ENCODE peak calls at places on chromosomes 4 and X, in five cellular contexts. G is uterus, V is IMR-90, U is transverse colon, I is H1. S is an unnamed sample. For H3K27me3, the result is how much of the 10 kb centered on the place peaks cover.

GRCh38 chr4:54228064-54228527 is 997 bp upstream of the PDGFRA start:
- DNase-seq in G (peak), V (peak), U (peak), I (peak), S (peak)

GRCh38 chr4:90069151-90069550 is 58.0 kb upstream of the CCSER1 start:
- DNase-seq in G (no peak), V (peak), U (no peak), I (no peak), S (no peak)

GRCh38 chr4:8849266-8850073 is 22.2 kb downstream of the HMX1 start:
- DNase-seq in G (no peak), V (no peak), U (no peak), I (peak), S (no peak)

GRCh38 chr4:78624048-78624447 is 72.5 kb downstream of the ANXA3 start:
- DNase-seq in G (no peak), V (no peak), U (no peak), I (no peak), S (no peak)

GRCh38 chr4:26858035-26858918 is 2.4 kb upstream of the STIM2 start:
- DNase-seq in G (no peak), V (no peak), U (no peak), I (no peak), S (no peak)

GRCh38 chr4:149791836-149792235 is 23.8 kb downstream of the IQCM start:
- DNase-seq in G (no peak), V (peak), U (no peak), I (no peak), S (no peak)

GRCh38 chr4:72375050-72375736 is 193.8 kb downstream of the ADAMTS3 start:
- DNase-seq in G (no peak), V (peak), U (no peak), I (no peak), S (no peak)

GRCh38 chr4:133618963-133619362 is 469.9 kb downstream of the PCDH10 start:
- DNase-seq in G (no peak), V (no peak), U (no peak), I (no peak), S (no peak)

GRCh38 chrX:30865612-30866011 is 23.4 kb downstream of the TAB3 start:
- DNase-seq in G (no peak), V (no peak), U (no peak), I (no peak), S (no peak)

GRCh38 chr4:133186210-133186609 is 37.1 kb downstream of the PCDH10 start:
- DNase-seq in G (no peak), V (peak), U (no peak), I (no peak), S (no peak)

GRCh38 chr4:80202784-80203553 is 5.7 kb downstream of the PRDM8 start:
- DNase-seq in G (no peak), V (peak), U (peak), I (peak), S (no peak)
- H3K27ac ChIP-seq in G (peak), V (peak), U (peak), I (no peak), S (peak)

GRCh38 chr4:22848332-22848731 is 155.6 kb downstream of the GBA3 start:
- DNase-seq in G (no peak), V (no peak), U (peak), I (no peak), S (no peak)

DNA sequence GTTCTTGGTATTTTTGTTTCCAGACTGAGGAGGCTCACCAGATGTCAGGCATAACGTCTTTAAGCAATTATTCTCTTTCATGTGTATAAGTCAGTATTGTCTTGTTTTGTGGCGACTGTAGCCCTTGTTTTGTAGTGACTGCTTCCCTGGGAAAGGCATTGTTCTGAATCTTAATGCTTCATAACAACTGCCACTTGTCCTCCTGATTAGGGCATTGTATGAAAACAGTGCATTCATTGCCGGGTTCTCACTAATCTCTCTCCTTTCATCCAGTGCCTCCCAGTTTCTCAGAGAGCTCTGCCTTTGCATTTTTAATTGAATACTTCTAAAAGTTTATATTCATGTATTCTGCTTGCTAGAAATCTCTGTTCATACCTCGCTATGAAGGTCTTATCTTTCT is 149.6 kb downstream of the GBA3 start:
- DNase-seq in G (no peak), V (no peak), U (no peak), I (no peak), S (no peak)
- H3K27me3 ChIP-seq in G (under half), V (under half), U (under half), I (under half), S (under half)

GRCh38 chr4:70705856-70706461 is 15.8 kb upstream of the RUFY3 start:
- DNase-seq in G (no peak), V (peak), U (no peak), I (no peak), S (no peak)

GRCh38 chr4:70704333-70705145 is 16.2 kb downstream of the UTP3 start:
- DNase-seq in G (peak), V (peak), U (peak), I (peak), S (no peak)

GRCh38 chr4:70703695-70704332 is 15.5 kb downstream of the UTP3 start:
- DNase-seq in G (peak), V (peak), U (peak), I (no peak), S (no peak)

GRCh38 chr4:70706516-70706915 is 15.2 kb upstream of the RUFY3 start:
- DNase-seq in G (no peak), V (peak), U (no peak), I (no peak), S (no peak)

GRCh38 chr4:70705146-70705855 is 16.5 kb upstream of the RUFY3 start:
- DNase-seq in G (peak), V (peak), U (peak), I (peak), S (no peak)
- TF ChIP-seq POLR2A in G (no peak), V (peak), U (peak), I (no peak), S (no peak)

GRCh38 chr4:1899149-1900086 is 28.2 kb downstream of the NSD2 start:
- DNase-seq in G (peak), V (peak), U (peak), I (peak), S (no peak)
- H3K27ac ChIP-seq in G (no peak), V (no peak), U (no peak), I (no peak), S (no peak)